ENCODE peak calls at places on chromosomes 13 and 19, in five cellular contexts. T is Caki2; O is left ventricle myocardium inferior; J is Ammon's horn; F is stimulated activated CD4-positive, alpha-beta T cell treated with anti-CD3 and anti-CD28 coated beads, Interleukin-15, amount 100 ng/mL, for 48 hours. E is an unnamed sample.

GRCh38 chr13:94006271-94006670 is 473.2 kb downstream of the DCT start:
- DNase-seq in T (no peak), O (no peak), J (no peak), F (no peak), E (no peak)

GRCh38 chr19:46210634-46211033 is 18.9 kb upstream of the IGFL1 start:
- DNase-seq in T (no peak), O (no peak), J (no peak), F (no peak), E (no peak)

GRCh38 chr13:76708138-76708537 is 178.1 kb downstream of the KCTD12 start:
- DNase-seq in T (no peak), O (peak; percentile 18), J (peak; percentile 28), F (no peak), E (no peak)

GRCh38 chr13:98456423-98456845 is 120.5 kb downstream of the STK24 start:
- DNase-seq in T (no peak), O (no peak), J (no peak), F (no peak), E (no peak)

GRCh38 chr19:14165986-14166385 is 29.6 kb upstream of the ASF1B start:
- DNase-seq in T (no peak), O (no peak), J (no peak), F (no peak), E (no peak)

GRCh38 chr19:16814526-16815100 is 14.6 kb upstream of the SIN3B start:
- DNase-seq in T (no peak), O (no peak), J (no peak), F (no peak), E (no peak)

GRCh38 chr13:20501548-20501947 is 24.1 kb downstream of the CRYL1 start:
- DNase-seq in T (no peak), O (no peak), J (no peak), F (no peak), E (no peak)

GRCh38 chr19:18297308-18297707 is 15.9 kb upstream of the JUND start:
- DNase-seq in T (no peak), O (no peak), J (no peak), F (no peak), E (no peak)

GRCh38 chr19:55372316-55373081 is 2.2 kb upstream of the IL11 start:
- DNase-seq in T (no peak), O (no peak), J (no peak), F (no peak), E (no peak)

GRCh38 chr13:110341445-110342247 is 34.6 kb downstream of the COL4A2 start:
- DNase-seq in T (no peak), O (no peak), J (peak; percentile 55), F (no peak), E (no peak)

E was measured in GM12878.